ENCODE peak calls at places on chromosomes 2 and 18, in nine cellular contexts. O is stimulated activated CD8-positive, alpha-beta memory T cell treated with anti-CD3 and anti-CD28 coated beads, Interleukin-4, amount 100 ng/mL, for 1 hour; A is mesothelial cell of epicardium; M is mesenchymal stem cell; P is tibial nerve; U is iPS DF 19.7; Y is endothelial cell of umbilical vein; K is NCI-H1930; X is progenitor cell of endocrine pancreas. R is an unnamed sample.

GRCh38 chr2:138421971-138422335 is 79.6 kb upstream of the SPOPL start:
- DNase-seq in Y (peak), U (no peak), P (no peak), M (peak), O (no peak), A (no peak), X (no peak), K (no peak), R (peak)

GRCh38 chr2:84716564-84716963 is 164.3 kb downstream of the TRABD2A start:
- DNase-seq in A (no peak), O (no peak), P (no peak), X (no peak), M (no peak), K (no peak), U (no peak), Y (no peak), R (no peak)

GRCh38 chr2:39469807-39470206 is 32.7 kb upstream of the MAP4K3 start:
- DNase-seq in O (no peak), P (no peak), X (no peak), Y (peak), K (no peak), A (no peak), M (peak), U (no peak), R (no peak)

GRCh38 chr2:218448934-218449333 is 30.0 kb downstream of the VIL1 start:
- DNase-seq in K (no peak), A (no peak), X (no peak), Y (peak), O (no peak), M (peak), U (no peak), P (no peak), R (no peak)

GRCh38 chr2:181955010-181955409 is 30.6 kb upstream of the PPP1R1C start:
- DNase-seq in M (peak), X (no peak), Y (peak), U (no peak), P (no peak), O (no peak), K (no peak), A (no peak), R (no peak)

GRCh38 chr2:238635637-238636036 is 208.9 kb downstream of the ASB1 start:
- DNase-seq in O (no peak), M (peak), Y (no peak), P (no peak), A (no peak), X (no peak), K (no peak), U (no peak), R (no peak)

GRCh38 chr2:200635251-200635650 is 49.4 kb downstream of the AOX1 start:
- DNase-seq in X (no peak), M (no peak), U (no peak), P (no peak), A (no peak), O (no peak), K (no peak), Y (no peak), R (no peak)

GRCh38 chr2:36380624-36381481 is 25.3 kb downstream of the CRIM1 start:
- DNase-seq in A (no peak), U (peak), K (no peak), P (no peak), Y (peak), O (no peak), M (peak), X (no peak), R (peak)

GRCh38 chr2:164657129-164657528 is 35.8 kb upstream of the GRB14 start:
- DNase-seq in U (no peak), P (no peak), X (no peak), Y (no peak), K (no peak), M (peak), A (no peak), O (no peak), R (no peak)

GRCh38 chr2:240728827-240729226 is 37.2 kb downstream of the AQP12A start:
- DNase-seq in A (no peak), Y (no peak), X (no peak), K (no peak), O (no peak), U (no peak), P (no peak), M (peak), R (no peak)

GRCh38 chr2:26655611-26656195 is 14.5 kb upstream of the CIB4 start:
- DNase-seq in U (peak), M (no peak), X (no peak), A (no peak), Y (no peak), K (no peak), P (no peak), O (no peak), R (no peak)

GRCh38 chr2:1742680-1743395 is 1.5 kb downstream of the PXDN start:
- DNase-seq in O (no peak), X (peak), P (peak), U (no peak), K (no peak), A (peak), Y (peak), M (peak), R (peak)

GRCh38 chr2:64609229-64609994 is 44.3 kb downstream of the SERTAD2 start:
- DNase-seq in M (peak), U (no peak), P (no peak), O (peak), K (peak), X (peak), A (peak), Y (peak), R (no peak)

GRCh38 chr18:26547302-26548143 is 830 bp downstream of the KCTD1 start:
- DNase-seq in U (no peak), P (peak), X (peak), Y (peak), K (no peak), M (peak), A (peak), O (peak), R (peak)

GRCh38 chr2:190791347-190791982 is 89.2 kb upstream of the GLS start:
- DNase-seq in P (no peak), A (no peak), Y (peak), U (no peak), O (no peak), X (no peak), M (peak), K (no peak), R (no peak)

GRCh38 chr2:105166671-105167070 is 74.9 kb upstream of the GPR45 start:
- DNase-seq in P (no peak), K (peak), O (no peak), U (no peak), A (no peak), M (no peak), X (no peak), Y (no peak), R (no peak)

GRCh38 chr2:39119732-39120520 is 925 bp downstream of the SOS1 start:
- DNase-seq in A (peak), O (peak), Y (peak), K (no peak), X (peak), P (no peak), U (no peak), M (peak), R (no peak)

GRCh38 chr2:219253753-219254589 is at the start of gene TUBA4A:
- DNase-seq in U (no peak), X (peak), Y (peak), K (peak), A (no peak), P (peak), M (peak), O (peak), R (peak)

GRCh38 chr18:36471393-36471792 is 173.9 kb downstream of the FHOD3 start:
- DNase-seq in X (no peak), O (no peak), U (no peak), K (no peak), A (no peak), P (no peak), Y (no peak), M (no peak), R (no peak)

GRCh38 chr2:53569957-53570727 is 197.5 kb upstream of the CHAC2 start:
- DNase-seq in U (no peak), K (no peak), P (no peak), X (no peak), M (no peak), O (no peak), Y (no peak), A (no peak), R (no peak)